ENCODE peak calls at places on chromosomes 4 and X, in five cellular contexts. R is breast epithelium, G is natural killer cell, W is WTC11, F is A549. N is an unnamed sample.

GRCh38 chr4:145170209-145170608 is 10.2 kb downstream of the OTUD4 start:
- DNase-seq in R (no peak), G (no peak), W (no peak), F (no peak), N (no peak)

GRCh38 chrX:53244610-53245009 is 19.6 kb upstream of the KDM5C start:
- DNase-seq in R (no peak), G (no peak), W (no peak), F (no peak), N (no peak)

GRCh38 chr4:126071346-126072333 is 756.9 kb downstream of the FAT4 start:
- DNase-seq in R (peak; percentile 23), G (no peak), W (no peak), F (no peak), N (no peak)

GRCh38 chr4:101801957-101802356 is 11.4 kb downstream of the BANK1 start:
- DNase-seq in R (no peak), G (no peak), W (no peak), F (no peak), N (peak; percentile 37)

GRCh38 chr4:172962564-172963353 is 205.9 kb upstream of the GALNT7 start:
- DNase-seq in R (peak; percentile 25), G (no peak), W (no peak), F (peak; percentile 78), N (no peak)

GRCh38 chr4:99490286-99490685 is 20.5 kb upstream of the C4orf17 start:
- DNase-seq in R (no peak), G (no peak), W (no peak), F (no peak), N (no peak)

GRCh38 chr4:170420255-170420693 is 330.5 kb upstream of the AADAT start:
- DNase-seq in R (no peak), G (no peak), W (no peak), F (no peak), N (no peak)

GRCh38 chr4:179748837-179749236 is 2306.6 kb upstream of the AGA start:
- DNase-seq in R (no peak), G (no peak), W (no peak), F (no peak), N (no peak)

GRCh38 chr4:107130157-107130556 is 94.0 kb upstream of the DKK2 start:
- DNase-seq in R (no peak), G (no peak), W (no peak), F (no peak), N (no peak)

GRCh38 chr4:5444918-5445517 is 263.3 kb downstream of the EVC2 start:
- DNase-seq in R (no peak), G (no peak), W (no peak), F (no peak), N (no peak)

GRCh38 chr4:78057600-78058560 is 757 bp downstream of the FRAS1 start:
- DNase-seq in R (peak; percentile 54), G (peak; percentile 27), W (peak; percentile 37), F (peak; percentile 33), N (peak; percentile 26)

GRCh38 chr4:77911842-77912450 is 49.3 kb downstream of the MRPL1 start:
- DNase-seq in R (no peak), G (no peak), W (no peak), F (no peak), N (no peak)

GRCh38 chr4:20483416-20483815 is 216.8 kb upstream of the PACRGL start:
- DNase-seq in R (no peak), G (no peak), W (no peak), F (no peak), N (no peak)

GRCh38 chr4:88526221-88526815 is 2.7 kb upstream of the PYURF start:
- DNase-seq in R (no peak), G (no peak), W (no peak), F (no peak), N (no peak)

GRCh38 chr4:103634236-103634635 is 85.5 kb downstream of the TACR3 start:
- DNase-seq in R (no peak), G (no peak), W (no peak), F (peak; percentile 1), N (no peak)

GRCh38 chr4:16085822-16086221 is 2.0 kb upstream of the PROM1 start:
- DNase-seq in R (no peak), G (no peak), W (no peak), F (no peak), N (no peak)

GRCh38 chrX:109990582-109991276 is 12.2 kb upstream of the TMEM164 start:
- DNase-seq in R (no peak), G (no peak), W (no peak), F (no peak), N (no peak)

GRCh38 chr4:24973471-24974251 is 57.1 kb downstream of the LGI2 start:
- DNase-seq in R (peak; percentile 28), G (no peak), W (no peak), F (peak; percentile 48), N (no peak)

GRCh38 chr4:153418581-153418980 is 47.6 kb upstream of the TMEM131L start:
- DNase-seq in R (no peak), G (no peak), W (no peak), F (no peak), N (no peak)

GRCh38 chr4:84568496-84568895 is 14.4 kb upstream of the CDS1 start:
- DNase-seq in R (no peak), G (no peak), W (no peak), F (no peak), N (no peak)

GRCh38 chrX:47212381-47213293 is 5.8 kb upstream of the CDK16 start:
- DNase-seq in R (no peak), G (no peak), W (no peak), F (no peak), N (no peak)

GRCh38 chrX:63434665-63435064 is 83.5 kb upstream of the SPIN4 start:
- DNase-seq in R (peak; percentile 59), G (no peak), W (peak; percentile 19), F (peak; percentile 14), N (no peak)

GRCh38 chrX:133005038-133005437 is 46.6 kb upstream of the HS6ST2 start:
- DNase-seq in R (no peak), G (no peak), W (no peak), F (no peak), N (no peak)

GRCh38 chrX:71542411-71542810 is 9.5 kb downstream of the OGT start:
- DNase-seq in R (no peak), G (no peak), W (no peak), F (no peak), N (no peak)

GRCh38 chr4:137651128-137651527 is 118.8 kb upstream of the PCDH18 start:
- DNase-seq in R (no peak), G (no peak), W (no peak), F (no peak), N (no peak)

DNA sequence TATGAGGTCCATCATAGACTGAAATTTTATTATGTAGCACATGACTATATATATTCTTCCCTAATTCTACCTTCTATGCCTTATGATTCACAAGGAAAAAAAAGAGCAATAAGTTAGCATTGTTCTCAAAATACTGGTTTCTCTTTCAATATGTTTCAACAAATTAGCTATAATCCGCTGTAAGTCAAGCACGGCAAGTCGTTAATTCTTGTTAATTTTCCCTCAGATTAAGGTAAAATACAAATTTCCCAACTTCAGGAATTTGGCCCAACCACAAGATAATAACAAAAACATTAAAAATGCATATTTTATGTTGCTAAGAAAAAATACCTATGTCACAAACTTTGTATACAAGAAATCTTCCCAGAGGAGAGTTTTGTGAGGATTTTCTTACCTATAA is 296.5 kb upstream of the GALNTL6 start:
- DNase-seq in R (no peak), G (no peak), W (no peak), F (no peak), N (no peak)
- TF ChIP-seq CTCF in R (no peak), G (no peak), W (no peak), F (no peak), N (no peak)

GRCh38 chr4:42568610-42569207 is 88.2 kb downstream of the ATP8A1 start:
- DNase-seq in R (peak; percentile 23), G (peak; percentile 24), W (peak; percentile 64), F (peak; percentile 64), N (no peak)
- TF ChIP-seq CTCF in R (no peak), G (peak; percentile 86), W (peak; percentile 68), F (peak; percentile 57), N (no peak)

DNA sequence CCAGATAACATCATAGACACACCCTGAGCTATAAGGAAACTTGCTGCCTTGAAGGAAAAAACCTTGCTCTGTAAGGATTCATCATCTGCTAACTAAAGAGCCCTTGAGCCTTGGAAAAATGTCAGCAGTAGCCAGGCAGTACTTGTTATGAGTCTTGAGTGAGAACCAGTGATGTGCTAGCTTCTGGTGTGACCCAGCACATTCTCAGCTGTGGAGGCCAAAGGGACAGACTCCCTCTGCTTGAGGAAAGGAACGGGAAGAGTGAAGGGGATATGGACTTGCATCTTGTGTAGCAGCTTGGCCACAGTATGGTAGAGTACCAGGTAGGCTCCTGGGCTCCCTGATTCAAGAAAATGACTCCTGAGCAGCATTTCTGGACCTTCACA is 1601.9 kb upstream of the ADGRL3 start:
- DNase-seq in R (no peak), G (no peak), W (no peak), F (no peak), N (no peak)
- TF ChIP-seq CTCF in R (no peak), G (no peak), W (no peak), F (no peak), N (no peak)

GRCh38 chr4:57369446-57369845 is 259.3 kb upstream of the IGFBP7 start:
- DNase-seq in R (no peak), G (no peak), W (no peak), F (no peak), N (no peak)
- TF ChIP-seq CTCF in R (no peak), G (no peak), W (no peak), F (no peak), N (no peak)

GRCh38 chr4:21884615-21885014 is 64.0 kb downstream of the KCNIP4 start:
- DNase-seq in R (no peak), G (no peak), W (no peak), F (no peak), N (no peak)

GRCh38 chr4:21882050-21882839 is 66.3 kb downstream of the KCNIP4 start:
- DNase-seq in R (no peak), G (no peak), W (no peak), F (no peak), N (no peak)

DNA sequence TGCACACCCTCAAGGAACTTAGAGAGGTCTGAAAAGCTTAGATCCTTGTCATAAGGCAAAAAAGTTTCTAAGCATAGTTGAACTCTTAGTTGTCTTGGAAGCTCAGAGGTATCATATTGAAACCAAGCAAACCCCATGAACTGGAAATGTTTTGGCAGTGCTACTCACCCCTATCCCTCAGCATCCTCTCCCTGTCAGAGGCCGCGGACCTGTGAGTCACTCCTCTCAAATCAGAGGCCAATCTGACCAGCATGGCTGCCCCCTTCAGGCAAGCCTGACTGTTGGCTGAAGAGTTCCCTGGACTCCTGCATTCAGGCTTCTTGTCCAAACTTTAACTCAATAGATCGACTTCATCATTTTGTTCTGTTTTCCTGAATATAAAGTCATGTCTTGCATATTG is 69.4 kb downstream of the KCNIP4 start:
- DNase-seq in R (no peak), G (no peak), W (peak; percentile 68), F (peak; percentile 15), N (no peak)
- TF ChIP-seq CTCF in R (no peak), G (no peak), W (no peak), F (no peak), N (no peak)

N was measured in activated B cell treated with CpG ODN at 0.5 μM for 24 hours.